ENCODE peak calls at places on chromosomes 4 and X, in eight cellular contexts. One of them, this sample, is unnamed.

GRCh38 chr4:145298885-145299284 is 118.5 kb upstream of the OTUD4 start:
- DNase-seq in substantia nigra: no peak
- DNase-seq in retina: no peak
- DNase-seq in mesenchymal stem cell: no peak
- DNase-seq in RPMI8226: peak; percentile 10
- DNase-seq in anterior cingulate cortex: no peak
- DNase-seq in mucosa of descending colon: peak; percentile 65
- DNase-seq in glutamatergic neuron: no peak
- DNase-seq in this sample: no peak

GRCh38 chr4:55087016-55087929 is 38.1 kb downstream of the KDR start:
- DNase-seq in substantia nigra: no peak
- DNase-seq in retina: no peak
- DNase-seq in mesenchymal stem cell: no peak
- DNase-seq in RPMI8226: no peak
- DNase-seq in anterior cingulate cortex: no peak
- DNase-seq in mucosa of descending colon: no peak
- DNase-seq in glutamatergic neuron: no peak
- DNase-seq in this sample: no peak

GRCh38 chr4:84529169-84529751 is 30.2 kb upstream of the NKX6-1 start:
- DNase-seq in substantia nigra: no peak
- DNase-seq in retina: no peak
- DNase-seq in mesenchymal stem cell: peak; percentile 28
- DNase-seq in RPMI8226: peak; percentile 51
- DNase-seq in anterior cingulate cortex: no peak
- DNase-seq in mucosa of descending colon: no peak
- DNase-seq in glutamatergic neuron: no peak
- DNase-seq in this sample: no peak

GRCh38 chr4:38967260-38968095 is 64.7 kb downstream of the TMEM156 start:
- DNase-seq in substantia nigra: no peak
- DNase-seq in retina: no peak
- DNase-seq in mesenchymal stem cell: peak; percentile 99
- DNase-seq in RPMI8226: no peak
- DNase-seq in anterior cingulate cortex: no peak
- DNase-seq in mucosa of descending colon: no peak
- DNase-seq in glutamatergic neuron: no peak
- DNase-seq in this sample: peak; percentile 91

GRCh38 chr4:142201041-142201440 is 564.7 kb downstream of the IL15 start:
- DNase-seq in substantia nigra: no peak
- DNase-seq in retina: no peak
- DNase-seq in mesenchymal stem cell: no peak
- DNase-seq in RPMI8226: no peak
- DNase-seq in anterior cingulate cortex: no peak
- DNase-seq in mucosa of descending colon: no peak
- DNase-seq in glutamatergic neuron: no peak
- DNase-seq in this sample: no peak

GRCh38 chr4:8577972-8578371 is 2.2 kb upstream of the GPR78 start:
- DNase-seq in substantia nigra: no peak
- DNase-seq in retina: no peak
- DNase-seq in mesenchymal stem cell: no peak
- DNase-seq in RPMI8226: no peak
- DNase-seq in anterior cingulate cortex: no peak
- DNase-seq in mucosa of descending colon: no peak
- DNase-seq in glutamatergic neuron: no peak
- DNase-seq in this sample: no peak

GRCh38 chrX:68832101-68832416 is 3.2 kb downstream of the EFNB1 start:
- DNase-seq in substantia nigra: no peak
- DNase-seq in retina: peak; percentile 43
- DNase-seq in mesenchymal stem cell: peak; percentile 81
- DNase-seq in RPMI8226: peak; percentile 50
- DNase-seq in anterior cingulate cortex: no peak
- DNase-seq in mucosa of descending colon: peak; percentile 49
- DNase-seq in glutamatergic neuron: no peak
- DNase-seq in this sample: no peak

GRCh38 chr4:20422398-20422797 is 170.7 kb downstream of the SLIT2 start:
- DNase-seq in substantia nigra: peak; percentile 7
- DNase-seq in retina: no peak
- DNase-seq in mesenchymal stem cell: peak; percentile 56
- DNase-seq in RPMI8226: peak; percentile 40
- DNase-seq in anterior cingulate cortex: no peak
- DNase-seq in mucosa of descending colon: peak; percentile 67
- DNase-seq in glutamatergic neuron: peak; percentile 57
- DNase-seq in this sample: no peak

GRCh38 chr4:113502476-113502875 is 259.1 kb downstream of the CAMK2D start:
- DNase-seq in substantia nigra: no peak
- DNase-seq in retina: no peak
- DNase-seq in mesenchymal stem cell: peak; percentile 7
- DNase-seq in RPMI8226: no peak
- DNase-seq in anterior cingulate cortex: no peak
- DNase-seq in mucosa of descending colon: no peak
- DNase-seq in glutamatergic neuron: no peak
- DNase-seq in this sample: no peak

GRCh38 chr4:75686346-75686745 is 13.1 kb upstream of the G3BP2 start:
- DNase-seq in substantia nigra: no peak
- DNase-seq in retina: no peak
- DNase-seq in mesenchymal stem cell: no peak
- DNase-seq in RPMI8226: no peak
- DNase-seq in anterior cingulate cortex: no peak
- DNase-seq in mucosa of descending colon: no peak
- DNase-seq in glutamatergic neuron: no peak
- DNase-seq in this sample: no peak

GRCh38 chr4:40908297-40908696 is 158.5 kb downstream of the NSUN7 start:
- DNase-seq in substantia nigra: peak; percentile 53
- DNase-seq in retina: no peak
- DNase-seq in mesenchymal stem cell: no peak
- DNase-seq in RPMI8226: no peak
- DNase-seq in anterior cingulate cortex: no peak
- DNase-seq in mucosa of descending colon: peak; percentile 55
- DNase-seq in glutamatergic neuron: no peak
- DNase-seq in this sample: no peak

GRCh38 chr4:80173387-80173786 is 23.9 kb upstream of the PRDM8 start:
- DNase-seq in substantia nigra: no peak
- DNase-seq in retina: no peak
- DNase-seq in mesenchymal stem cell: no peak
- DNase-seq in RPMI8226: no peak
- DNase-seq in anterior cingulate cortex: no peak
- DNase-seq in mucosa of descending colon: peak; percentile 20
- DNase-seq in glutamatergic neuron: no peak
- DNase-seq in this sample: peak; percentile 78

GRCh38 chr4:78781086-78781630 is 5.0 kb downstream of the BMP2K start:
- DNase-seq in substantia nigra: no peak
- DNase-seq in retina: no peak
- DNase-seq in mesenchymal stem cell: no peak
- DNase-seq in RPMI8226: no peak
- DNase-seq in anterior cingulate cortex: no peak
- DNase-seq in mucosa of descending colon: no peak
- DNase-seq in glutamatergic neuron: no peak
- DNase-seq in this sample: no peak

GRCh38 chr4:111873801-111874200 is 271.5 kb upstream of the FAM241A start:
- DNase-seq in substantia nigra: no peak
- DNase-seq in retina: no peak
- DNase-seq in mesenchymal stem cell: no peak
- DNase-seq in RPMI8226: no peak
- DNase-seq in anterior cingulate cortex: no peak
- DNase-seq in mucosa of descending colon: no peak
- DNase-seq in glutamatergic neuron: no peak
- DNase-seq in this sample: no peak

GRCh38 chrX:133590703-133591505 is 175.6 kb upstream of the GPC4 start:
- DNase-seq in substantia nigra: no peak
- DNase-seq in retina: no peak
- DNase-seq in mesenchymal stem cell: no peak
- DNase-seq in RPMI8226: no peak
- DNase-seq in anterior cingulate cortex: no peak
- DNase-seq in mucosa of descending colon: no peak
- DNase-seq in glutamatergic neuron: no peak
- DNase-seq in this sample: no peak

GRCh38 chr4:40648141-40648540 is 18.5 kb upstream of the RBM47 start:
- DNase-seq in substantia nigra: no peak
- DNase-seq in retina: no peak
- DNase-seq in mesenchymal stem cell: no peak
- DNase-seq in RPMI8226: no peak
- DNase-seq in anterior cingulate cortex: no peak
- DNase-seq in mucosa of descending colon: no peak
- DNase-seq in glutamatergic neuron: no peak
- DNase-seq in this sample: no peak

GRCh38 chr4:15868065-15868464 is 70.5 kb downstream of the FGFBP1 start:
- DNase-seq in substantia nigra: no peak
- DNase-seq in retina: no peak
- DNase-seq in mesenchymal stem cell: no peak
- DNase-seq in RPMI8226: no peak
- DNase-seq in anterior cingulate cortex: no peak
- DNase-seq in mucosa of descending colon: no peak
- DNase-seq in glutamatergic neuron: no peak
- DNase-seq in this sample: no peak

This sample was measured in GM04503.